ENCODE peak calls at places on chromosome 18, in ten cellular contexts. U, N, D, V, C, L, H, P, Q and O are unnamed samples.

GRCh38 chr18:64330161-64330560 is 181.3 kb upstream of the LINC00305 start:
- DNase-seq in U (no peak), N (no peak), D (peak; percentile 18), V (no peak), C (no peak), L (no peak), H (peak; percentile 65), P (no peak), Q (no peak), O (no peak)

GRCh38 chr18:25408294-25408693 is 56.3 kb upstream of the ZNF521 start:
- DNase-seq in U (no peak), N (no peak), D (no peak), V (no peak), C (no peak), L (no peak), H (no peak), P (no peak), Q (no peak), O (no peak)

GRCh38 chr18:75064513-75064905 is 144.4 kb downstream of the PTGR3 start:
- DNase-seq in U (no peak), N (no peak), D (no peak), V (no peak), C (no peak), L (no peak), H (no peak), P (no peak), Q (no peak), O (no peak)

GRCh38 chr18:35740616-35741015 is 159.1 kb downstream of the GALNT1 start:
- DNase-seq in U (no peak), N (no peak), D (no peak), V (no peak), C (no peak), L (no peak), H (no peak), P (no peak), Q (no peak), O (no peak)

GRCh38 chr18:46356278-46357033 is 252.3 kb downstream of the HAUS1 start:
- DNase-seq in U (no peak), N (no peak), D (no peak), V (no peak), C (no peak), L (peak; percentile 42), H (no peak), P (no peak), Q (no peak), O (no peak)

GRCh38 chr18:28584726-28585125 is 407.8 kb upstream of the CDH2 start:
- DNase-seq in U (no peak), N (no peak), D (peak; percentile 82), V (no peak), C (no peak), L (no peak), H (peak; percentile 88), P (no peak), Q (peak; percentile 65), O (no peak)

GRCh38 chr18:79789901-79790885 is 7.5 kb upstream of the KCNG2 start:
- DNase-seq in U (no peak), N (no peak), D (no peak), V (no peak), C (no peak), L (no peak), H (no peak), P (peak; percentile 40), Q (no peak), O (no peak)

GRCh38 chr18:61606759-61607158 is 273.5 kb downstream of the CDH20 start:
- DNase-seq in U (peak; percentile 60), N (no peak), D (peak; percentile 82), V (peak; percentile 77), C (peak; percentile 42), L (peak; percentile 91), H (peak; percentile 99), P (peak; percentile 72), Q (peak; percentile 93), O (peak; percentile 85)

GRCh38 chr18:59988098-59988706 is 88.4 kb downstream of the PMAIP1 start:
- DNase-seq in U (no peak), N (peak; percentile 13), D (peak; percentile 69), V (peak; percentile 24), C (peak; percentile 29), L (no peak), H (peak; percentile 40), P (no peak), Q (peak; percentile 74), O (peak; percentile 46)

GRCh38 chr18:75314606-75315005 is 104.0 kb downstream of the TSHZ1 start:
- DNase-seq in U (no peak), N (no peak), D (no peak), V (no peak), C (no peak), L (no peak), H (no peak), P (no peak), Q (no peak), O (no peak)

GRCh38 chr18:9507565-9508088 is 32.3 kb downstream of the RALBP1 start:
- DNase-seq in U (no peak), N (no peak), D (no peak), V (no peak), C (no peak), L (no peak), H (no peak), P (no peak), Q (no peak), O (no peak)

GRCh38 chr18:37309059-37309458 is 256.5 kb downstream of the CELF4 start:
- DNase-seq in U (no peak), N (no peak), D (no peak), V (no peak), C (no peak), L (no peak), H (no peak), P (no peak), Q (no peak), O (no peak)

GRCh38 chr18:7575465-7576026 is 8.4 kb downstream of the PTPRM start:
- DNase-seq in U (no peak), N (no peak), D (peak; percentile 83), V (no peak), C (no peak), L (no peak), H (no peak), P (no peak), Q (peak; percentile 67), O (no peak)

GRCh38 chr18:7273301-7273911 is 42.5 kb downstream of the LRRC30 start:
- DNase-seq in U (peak; percentile 55), N (no peak), D (peak; percentile 91), V (peak; percentile 76), C (peak; percentile 21), L (peak; percentile 89), H (peak; percentile 65), P (peak; percentile 81), Q (peak; percentile 28), O (peak; percentile 78)

GRCh38 chr18:7000484-7001096 is 117.0 kb downstream of the LAMA1 start:
- DNase-seq in U (no peak), N (no peak), D (peak; percentile 53), V (no peak), C (no peak), L (no peak), H (peak; percentile 54), P (no peak), Q (peak; percentile 19), O (no peak)

GRCh38 chr18:8349608-8350323 is 259.5 kb upstream of the RAB12 start:
- DNase-seq in U (no peak), N (no peak), D (no peak), V (no peak), C (no peak), L (no peak), H (no peak), P (no peak), Q (no peak), O (no peak)

GRCh38 chr18:29488617-29489016 is 1311.7 kb upstream of the CDH2 start:
- DNase-seq in U (no peak), N (no peak), D (peak; percentile 10), V (no peak), C (no peak), L (no peak), H (no peak), P (no peak), Q (peak; percentile 7), O (no peak)

GRCh38 chr18:5543036-5543671 is 643 bp downstream of the EPB41L3 start:
- DNase-seq in U (no peak), N (no peak), D (no peak), V (no peak), C (peak; percentile 15), L (no peak), H (peak; percentile 65), P (peak; percentile 74), Q (no peak), O (peak; percentile 55)
- H3K4me3 ChIP-seq in U (no peak overlapping the region), N (no peak overlapping the region), D (peak overlapping the region; percentile 54), V (peak overlapping the region; percentile 67), C (peak overlapping the region; percentile 16), L (peak overlapping the region; percentile 57), H (peak overlapping the region; percentile 73), P (peak overlapping the region; percentile 78), Q (peak overlapping the region; percentile 98), O (peak overlapping the region; percentile 65)

GRCh38 chr18:3254725-3255124 is 7.1 kb downstream of the MYL12A start:
- DNase-seq in U (no peak), N (no peak), D (no peak), V (no peak), C (no peak), L (no peak), H (no peak), P (no peak), Q (no peak), O (no peak)
- H3K4me1 ChIP-seq in U (peaks cover 23% of the 10 kb centered on the region), N (peaks cover 93% of the 10 kb centered on the region), D (peaks cover 60% of the 10 kb centered on the region), V (no peaks in the 10 kb centered on the region), C (peaks cover 69% of the 10 kb centered on the region), L (peaks cover 47% of the 10 kb centered on the region), H (no peaks in the 10 kb centered on the region), P (peaks cover 60% of the 10 kb centered on the region), Q (peaks cover 16% of the 10 kb centered on the region), O (peaks cover 78% of the 10 kb centered on the region)

DNA sequence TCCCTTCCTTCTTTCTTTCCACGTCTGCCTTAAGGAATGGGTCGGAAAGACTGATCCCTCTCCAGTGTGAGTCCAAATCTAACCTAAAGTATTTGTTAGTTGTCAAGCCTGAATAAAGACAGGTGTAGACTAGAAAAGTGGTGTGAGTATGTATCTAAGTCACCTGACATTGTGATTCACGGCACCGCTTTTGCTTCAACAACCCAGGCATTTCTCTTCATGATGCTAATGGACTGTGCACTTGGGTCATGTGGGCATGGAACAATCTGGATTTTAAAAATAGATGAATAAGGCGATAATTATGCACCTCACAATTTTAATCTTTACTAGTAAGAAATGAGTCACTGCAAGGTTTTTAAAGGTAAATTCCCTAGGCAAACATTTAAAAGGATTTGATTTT is 107.5 kb downstream of the LIPG start:
- DNase-seq in U (no peak), N (no peak), D (no peak), V (no peak), C (no peak), L (no peak), H (no peak), P (no peak), Q (no peak), O (no peak)
- H3K4me3 ChIP-seq in U (no peak overlapping the region), N (no peak overlapping the region), D (no peak overlapping the region), V (no peak overlapping the region), C (no peak overlapping the region), L (no peak overlapping the region), H (no peak overlapping the region), P (no peak overlapping the region), Q (no peak overlapping the region), O (no peak overlapping the region)

DNA sequence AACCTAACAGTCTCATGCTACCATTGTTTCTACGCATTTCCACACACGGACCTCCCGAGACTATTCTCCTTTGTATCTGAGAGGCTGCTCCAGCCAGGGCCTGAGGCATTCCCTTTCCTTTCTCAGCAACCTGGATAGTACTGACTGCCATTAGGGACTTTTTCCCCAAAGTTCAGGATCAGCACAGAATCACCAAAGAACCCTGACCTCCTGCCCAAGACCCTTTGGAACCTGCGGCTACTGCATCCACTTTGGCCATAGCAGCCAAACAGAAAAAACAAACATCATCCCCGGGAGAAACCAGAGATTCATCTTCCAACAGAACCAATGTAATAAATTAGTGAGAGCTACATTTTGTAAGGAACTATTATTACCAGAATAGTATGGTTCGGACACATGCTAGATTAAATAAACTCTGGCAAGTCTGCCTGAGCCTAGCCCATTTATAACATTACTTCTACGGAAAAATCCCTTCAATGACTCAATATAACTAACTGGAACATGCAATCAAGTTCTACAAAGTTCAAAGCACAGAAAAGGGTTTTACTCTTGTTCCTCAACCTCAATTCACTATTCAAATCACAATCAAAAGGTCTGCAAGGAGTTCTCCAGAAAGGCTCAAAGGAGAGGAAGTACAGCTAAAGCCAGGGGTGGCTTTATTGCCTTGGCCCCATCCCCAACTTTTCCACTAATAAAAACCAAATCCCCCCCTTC is 51.8 kb downstream of the LPIN2 start:
- DNase-seq in U (no peak), N (no peak), D (no peak), V (no peak), C (no peak), L (no peak), H (no peak), P (no peak), Q (peak; percentile 29), O (no peak)
- H3K4me1 ChIP-seq in U (no peaks in the 10 kb centered on the region), N (peaks cover 94% of the 10 kb centered on the region), D (no peaks in the 10 kb centered on the region), V (peaks cover 14% of the 10 kb centered on the region), C (peaks cover 13% of the 10 kb centered on the region), L (peaks cover 45% of the 10 kb centered on the region), H (no peaks in the 10 kb centered on the region), P (peaks cover 52% of the 10 kb centered on the region), Q (peaks cover 12% of the 10 kb centered on the region), O (peaks cover 26% of the 10 kb centered on the region)